ENCODE peak calls at places on chromosomes 11 and 22, in four cellular contexts. One of them, this sample, is unnamed.

GRCh38 chr11:47408598-47409439 is 429 bp downstream of the SLC39A13 start:
- DNase-seq in SK-N-SH: peak
- DNase-seq in K562: no peak
- DNase-seq in HCT116: no peak
- DNase-seq in this sample: peak

GRCh38 chr11:127492025-127492424 is 491.5 kb upstream of the KIRREL3 start:
- DNase-seq in K562: no peak
- DNase-seq in SK-N-SH: no peak
- DNase-seq in HCT116: no peak
- DNase-seq in this sample: no peak

GRCh38 chr11:16613401-16614381 is 124.8 kb upstream of the C11orf58 start:
- DNase-seq in SK-N-SH: peak
- DNase-seq in HCT116: peak
- DNase-seq in K562: peak
- DNase-seq in this sample: peak

GRCh38 chr11:75087319-75088055 is 9.2 kb downstream of the OR2AT4 start:
- DNase-seq in K562: peak
- DNase-seq in HCT116: no peak
- DNase-seq in SK-N-SH: no peak
- DNase-seq in this sample: no peak

GRCh38 chr11:28517621-28518020 is 409.4 kb downstream of the METTL15 start:
- DNase-seq in HCT116: no peak
- DNase-seq in K562: no peak
- DNase-seq in SK-N-SH: no peak
- DNase-seq in this sample: no peak

GRCh38 chr11:12377106-12377823 is at the start of gene PARVA:
- DNase-seq in SK-N-SH: no peak
- DNase-seq in HCT116: peak
- DNase-seq in K562: no peak
- DNase-seq in this sample: peak

GRCh38 chr22:47574551-47574950 is 812.1 kb downstream of the TBC1D22A start:
- DNase-seq in K562: no peak
- DNase-seq in SK-N-SH: no peak
- DNase-seq in HCT116: no peak
- DNase-seq in this sample: no peak

GRCh38 chr11:63614136-63614664 is at the start of gene PLAAT3:
- DNase-seq in HCT116: peak
- DNase-seq in K562: peak
- DNase-seq in SK-N-SH: peak
- DNase-seq in this sample: peak

GRCh38 chr22:31753005-31753633 is 700 bp upstream of the DEPDC5 start:
- DNase-seq in HCT116: no peak
- DNase-seq in K562: peak
- DNase-seq in SK-N-SH: peak
- DNase-seq in this sample: peak

GRCh38 chr11:16874275-16874975 is 136.0 kb downstream of the C11orf58 start:
- DNase-seq in HCT116: no peak
- DNase-seq in SK-N-SH: no peak
- DNase-seq in K562: no peak
- DNase-seq in this sample: no peak

GRCh38 chr22:41521166-41521565 is 23.1 kb downstream of the POLR3H start:
- DNase-seq in K562: no peak
- DNase-seq in HCT116: no peak
- DNase-seq in SK-N-SH: no peak
- DNase-seq in this sample: no peak

GRCh38 chr22:41516462-41516861 is 27.8 kb downstream of the POLR3H start:
- DNase-seq in SK-N-SH: no peak
- DNase-seq in HCT116: no peak
- DNase-seq in K562: no peak
- DNase-seq in this sample: no peak

GRCh38 chr22:41518048-41518347 is 26.3 kb downstream of the POLR3H start:
- DNase-seq in K562: no peak
- DNase-seq in HCT116: no peak
- DNase-seq in SK-N-SH: no peak
- DNase-seq in this sample: no peak

GRCh38 chr22:41513391-41513790 is 30.9 kb downstream of the POLR3H start:
- DNase-seq in SK-N-SH: no peak
- DNase-seq in K562: no peak
- DNase-seq in HCT116: no peak
- DNase-seq in this sample: no peak

DNA sequence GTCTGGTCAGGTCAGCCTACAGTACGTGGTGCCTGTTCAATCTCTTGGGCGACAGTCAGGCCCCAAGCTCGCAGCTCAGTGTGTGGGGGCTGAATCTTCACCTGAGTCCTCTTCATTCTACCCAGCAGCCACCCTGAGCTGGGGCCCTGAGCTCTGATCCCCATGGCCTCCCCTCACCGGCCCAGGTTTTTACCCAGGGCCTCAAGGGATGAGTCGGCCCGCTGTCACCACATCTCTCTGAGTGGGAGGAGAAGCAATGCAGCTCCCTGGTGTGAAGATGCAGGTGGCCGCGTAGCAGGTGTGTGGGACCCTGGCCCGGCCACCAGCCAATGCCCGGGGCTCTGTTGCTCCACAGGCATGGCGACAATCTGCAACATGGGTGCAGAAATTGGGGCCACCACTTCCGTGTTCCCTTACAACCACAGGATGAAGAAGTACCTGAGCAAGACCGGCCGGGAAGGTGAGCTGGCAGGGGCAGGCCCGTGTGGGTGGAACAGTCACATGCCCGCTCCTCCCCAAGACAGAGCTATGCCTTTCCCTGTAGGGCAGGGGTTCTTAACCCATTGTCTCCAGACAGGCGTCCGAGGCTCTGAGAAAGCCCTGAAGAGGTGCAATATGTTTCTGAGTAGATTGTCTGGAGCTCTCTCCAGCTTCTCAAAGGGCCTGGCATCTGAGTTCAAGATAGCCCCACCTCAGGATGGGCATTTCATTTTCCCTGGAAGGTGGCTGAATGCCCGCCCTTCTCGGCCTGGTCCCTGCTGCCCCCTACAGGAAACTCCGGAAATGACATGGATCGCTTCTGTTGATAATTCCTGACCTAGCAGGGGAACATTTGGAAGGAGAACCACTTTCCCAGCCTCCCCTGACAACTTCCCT is 26.9 kb downstream of the POLR3H start:
- DNase-seq in K562: peak
- DNase-seq in SK-N-SH: peak
- DNase-seq in HCT116: no peak
- DNase-seq in this sample: peak
- TF ChIP-seq JUND in K562: no peak
- TF ChIP-seq JUND in SK-N-SH: no peak
- TF ChIP-seq JUND in HCT116: no peak
- TF ChIP-seq JUND in this sample: no peak

DNA sequence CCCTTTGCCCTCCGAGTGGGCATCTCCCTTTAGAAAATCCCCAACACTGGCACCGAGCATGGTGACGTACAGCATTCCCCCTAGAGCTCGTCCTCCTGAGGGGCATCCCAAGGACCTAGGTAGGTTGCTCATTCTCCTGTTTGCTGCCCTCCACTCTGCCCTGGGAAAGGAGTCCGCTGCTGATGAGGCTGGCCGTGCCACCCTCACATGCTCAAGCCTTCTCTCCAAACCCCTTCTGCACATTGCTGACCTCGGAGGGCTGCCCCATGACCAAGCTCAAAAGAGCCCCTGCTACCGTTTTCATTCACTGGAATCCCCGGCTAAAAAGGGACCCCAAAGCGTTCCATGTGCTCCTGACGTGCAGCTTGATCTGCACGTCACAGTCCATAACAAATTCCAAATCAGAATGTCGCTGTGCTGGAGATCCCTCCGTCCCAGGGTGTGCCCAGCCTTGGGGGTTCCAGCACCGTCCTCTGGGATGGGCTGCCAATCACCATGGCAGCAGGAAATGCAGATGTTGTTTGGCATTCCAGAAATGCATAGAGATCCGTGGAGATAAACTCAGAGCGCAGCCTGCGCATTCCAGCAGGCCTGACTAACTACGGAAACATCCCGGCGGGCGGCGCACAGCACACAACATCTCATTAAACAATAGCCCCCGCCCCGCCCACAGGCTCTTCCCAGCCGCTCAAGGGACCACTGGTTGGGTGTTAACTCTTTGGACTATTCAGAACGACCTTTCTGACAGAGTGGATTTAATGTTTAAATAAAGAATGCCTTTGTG is 26.3 kb upstream of the GNB1L start:
- DNase-seq in SK-N-SH: peak
- DNase-seq in HCT116: peak
- DNase-seq in K562: peak
- DNase-seq in this sample: no peak
- TF ChIP-seq JUND in SK-N-SH: peak
- TF ChIP-seq JUND in HCT116: no peak
- TF ChIP-seq JUND in K562: peak
- TF ChIP-seq JUND in this sample: no peak

GRCh38 chr11:36412781-36413383 is 97.2 kb downstream of the TRAF6 start:
- DNase-seq in K562: no peak
- DNase-seq in SK-N-SH: no peak
- DNase-seq in HCT116: no peak
- DNase-seq in this sample: no peak
- TF ChIP-seq JUND in K562: no peak
- TF ChIP-seq JUND in SK-N-SH: no peak
- TF ChIP-seq JUND in HCT116: no peak
- TF ChIP-seq JUND in this sample: no peak

GRCh38 chr11:83219095-83219494 is 25.6 kb downstream of the ANKRD42 start:
- DNase-seq in K562: peak
- DNase-seq in HCT116: no peak
- DNase-seq in SK-N-SH: peak
- DNase-seq in this sample: peak
- TF ChIP-seq JUND in K562: no peak
- TF ChIP-seq JUND in HCT116: no peak
- TF ChIP-seq JUND in SK-N-SH: no peak
- TF ChIP-seq JUND in this sample: no peak

DNA sequence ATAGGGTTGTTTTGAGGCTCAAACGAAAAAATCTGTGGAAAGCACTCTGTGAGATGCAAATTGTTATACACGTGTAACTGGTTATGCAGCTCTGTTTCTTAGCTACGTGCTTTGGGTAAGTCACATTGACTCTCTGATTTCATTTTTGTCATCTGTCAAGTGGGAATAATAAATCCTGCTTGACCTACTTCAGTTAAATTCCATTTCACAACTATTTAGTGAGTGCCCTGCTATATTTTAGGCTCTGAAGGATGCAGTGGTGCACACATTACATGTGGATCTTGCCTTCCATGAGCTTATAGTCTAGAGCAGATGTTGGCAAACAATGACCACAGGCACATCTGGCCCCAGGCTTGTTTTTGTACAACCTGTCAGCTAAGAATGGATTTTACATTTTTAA is 133.6 kb upstream of the PLET1 start:
- DNase-seq in SK-N-SH: no peak
- DNase-seq in HCT116: no peak
- DNase-seq in K562: no peak
- DNase-seq in this sample: no peak
- TF ChIP-seq JUND in SK-N-SH: no peak
- TF ChIP-seq JUND in HCT116: no peak
- TF ChIP-seq JUND in K562: no peak
- TF ChIP-seq JUND in this sample: no peak

GRCh38 chr11:123085497-123085896 is 23.6 kb upstream of the HSPA8 start:
- DNase-seq in HCT116: no peak
- DNase-seq in K562: no peak
- DNase-seq in SK-N-SH: no peak
- DNase-seq in this sample: no peak
- TF ChIP-seq JUND in HCT116: no peak
- TF ChIP-seq JUND in K562: no peak
- TF ChIP-seq JUND in SK-N-SH: no peak
- TF ChIP-seq JUND in this sample: no peak

GRCh38 chr11:69669486-69669885 is 5.7 kb downstream of the LTO1 start:
- DNase-seq in K562: no peak
- DNase-seq in SK-N-SH: peak
- DNase-seq in HCT116: no peak
- DNase-seq in this sample: no peak

GRCh38 chr11:69666752-69667536 is 8.2 kb downstream of the LTO1 start:
- DNase-seq in HCT116: no peak
- DNase-seq in K562: no peak
- DNase-seq in SK-N-SH: peak
- DNase-seq in this sample: no peak

GRCh38 chr11:69665669-69666068 is 9.5 kb downstream of the LTO1 start:
- DNase-seq in SK-N-SH: no peak
- DNase-seq in K562: no peak
- DNase-seq in HCT116: no peak
- DNase-seq in this sample: no peak

GRCh38 chr11:69666261-69666660 is 8.9 kb downstream of the LTO1 start:
- DNase-seq in HCT116: no peak
- DNase-seq in SK-N-SH: peak
- DNase-seq in K562: no peak
- DNase-seq in this sample: no peak

DNA sequence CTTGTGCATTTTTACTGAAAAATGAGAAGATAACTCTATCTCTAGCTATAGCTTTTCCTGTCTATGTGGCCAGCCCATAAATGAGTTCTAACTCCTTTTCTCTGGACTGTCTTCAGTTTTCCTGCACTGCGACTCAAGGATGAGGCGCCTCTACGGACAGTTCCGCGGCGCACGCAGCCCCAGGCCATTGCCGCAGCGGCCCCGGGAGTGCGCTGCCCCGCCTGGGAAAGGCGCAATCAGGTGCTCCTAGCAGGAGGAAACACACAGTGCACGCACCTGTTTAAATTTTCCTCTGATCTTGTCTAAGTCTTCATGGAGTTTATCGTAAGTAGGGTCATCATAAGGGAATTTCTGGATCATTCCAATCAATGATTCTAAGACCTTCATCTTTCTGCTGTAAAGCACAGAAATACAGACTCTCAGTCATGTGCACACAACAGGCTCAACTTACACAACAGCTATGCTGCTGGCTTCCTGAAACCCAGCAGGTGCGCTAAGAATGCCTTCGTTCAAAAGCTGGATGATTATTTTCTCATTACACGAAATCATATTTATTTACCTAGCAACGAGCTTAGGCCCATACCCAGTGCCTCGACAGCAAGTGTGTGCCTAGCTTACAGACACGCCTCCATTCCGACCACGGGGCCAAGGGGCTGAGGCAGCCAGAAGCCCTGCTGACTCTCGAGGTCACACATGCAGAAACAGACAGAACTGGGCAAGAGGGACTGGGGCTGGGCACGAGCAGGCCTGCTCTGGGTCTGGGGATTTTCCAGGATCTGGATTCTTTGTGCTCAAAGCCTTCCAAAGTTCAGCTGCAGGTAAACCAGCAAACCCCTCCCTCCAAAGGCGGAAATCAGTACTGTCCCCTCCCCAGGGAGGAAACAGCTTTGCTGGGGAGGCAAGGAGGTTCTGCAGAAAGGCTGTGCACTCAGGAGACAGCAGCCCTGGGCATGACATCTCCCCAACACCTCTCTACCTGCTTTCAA is 7.2 kb downstream of the LTO1 start:
- DNase-seq in HCT116: no peak
- DNase-seq in SK-N-SH: peak
- DNase-seq in K562: no peak
- DNase-seq in this sample: no peak
- TF ChIP-seq JUND in HCT116: no peak
- TF ChIP-seq JUND in SK-N-SH: no peak
- TF ChIP-seq JUND in K562: no peak
- TF ChIP-seq JUND in this sample: no peak